ENCODE peak calls at places on chromosomes 3 and 15, in nine cellular contexts. One of them, this sample, is unnamed.
A peak's percentile ranks its signal among the peaks of the same experiment; 100 is the strongest.

GRCh38 chr3:186413615-186414415 is 51.8 kb upstream of the DGKG start:
- DNase-seq in GM12878: peak; percentile 17
- DNase-seq in right atrium auricular region: peak; percentile 60
- DNase-seq in suprapubic skin: no peak
- DNase-seq in effector memory CD4-positive, alpha-beta T cell: no peak
- DNase-seq in mesendoderm: peak; percentile 45
- DNase-seq in transverse colon: peak; percentile 38
- DNase-seq in CD4-positive, alpha-beta T cell: no peak
- DNase-seq in HCT116: no peak
- DNase-seq in this sample: peak; percentile 52

GRCh38 chr3:108406661-108407206 is 103.7 kb downstream of the MYH15 start:
- DNase-seq in GM12878: peak; percentile 68
- DNase-seq in right atrium auricular region: no peak
- DNase-seq in suprapubic skin: no peak
- DNase-seq in effector memory CD4-positive, alpha-beta T cell: no peak
- DNase-seq in mesendoderm: peak; percentile 62
- DNase-seq in transverse colon: peak; percentile 60
- DNase-seq in CD4-positive, alpha-beta T cell: no peak
- DNase-seq in HCT116: peak; percentile 52
- DNase-seq in this sample: no peak

GRCh38 chr3:9749663-9750555 is at the start of gene OGG1:
- DNase-seq in GM12878: peak; percentile 95
- DNase-seq in right atrium auricular region: peak; percentile 98
- DNase-seq in suprapubic skin: peak; percentile 99
- DNase-seq in effector memory CD4-positive, alpha-beta T cell: peak; percentile 95
- DNase-seq in mesendoderm: peak; percentile 99
- DNase-seq in transverse colon: peak; percentile 98
- DNase-seq in CD4-positive, alpha-beta T cell: peak; percentile 93
- DNase-seq in HCT116: peak; percentile 96
- DNase-seq in this sample: peak; percentile 92

GRCh38 chr15:56968821-56969220 is 50.4 kb downstream of the TCF12 start:
- DNase-seq in GM12878: no peak
- DNase-seq in right atrium auricular region: no peak
- DNase-seq in suprapubic skin: no peak
- DNase-seq in effector memory CD4-positive, alpha-beta T cell: no peak
- DNase-seq in mesendoderm: no peak
- DNase-seq in transverse colon: no peak
- DNase-seq in CD4-positive, alpha-beta T cell: no peak
- DNase-seq in HCT116: no peak
- DNase-seq in this sample: no peak

GRCh38 chr3:105414841-105415240 is 48.1 kb downstream of the ALCAM start:
- DNase-seq in GM12878: no peak
- DNase-seq in right atrium auricular region: no peak
- DNase-seq in suprapubic skin: no peak
- DNase-seq in effector memory CD4-positive, alpha-beta T cell: no peak
- DNase-seq in mesendoderm: peak; percentile 71
- DNase-seq in transverse colon: no peak
- DNase-seq in CD4-positive, alpha-beta T cell: no peak
- DNase-seq in HCT116: no peak
- DNase-seq in this sample: no peak

GRCh38 chr3:66492672-66493071 is 8.2 kb downstream of the LRIG1 start:
- DNase-seq in GM12878: no peak
- DNase-seq in right atrium auricular region: no peak
- DNase-seq in suprapubic skin: no peak
- DNase-seq in effector memory CD4-positive, alpha-beta T cell: no peak
- DNase-seq in mesendoderm: no peak
- DNase-seq in transverse colon: peak; percentile 76
- DNase-seq in CD4-positive, alpha-beta T cell: no peak
- DNase-seq in HCT116: no peak
- DNase-seq in this sample: no peak

GRCh38 chr3:144636833-144637232 is 665.2 kb downstream of the DIPK2A start:
- DNase-seq in GM12878: no peak
- DNase-seq in right atrium auricular region: no peak
- DNase-seq in suprapubic skin: no peak
- DNase-seq in effector memory CD4-positive, alpha-beta T cell: no peak
- DNase-seq in mesendoderm: peak; percentile 86
- DNase-seq in transverse colon: no peak
- DNase-seq in CD4-positive, alpha-beta T cell: no peak
- DNase-seq in HCT116: peak; percentile 43
- DNase-seq in this sample: no peak

GRCh38 chr3:7280318-7280717 is 419.4 kb downstream of the GRM7 start:
- DNase-seq in GM12878: no peak
- DNase-seq in right atrium auricular region: no peak
- DNase-seq in suprapubic skin: no peak
- DNase-seq in effector memory CD4-positive, alpha-beta T cell: no peak
- DNase-seq in mesendoderm: no peak
- DNase-seq in transverse colon: no peak
- DNase-seq in CD4-positive, alpha-beta T cell: no peak
- DNase-seq in HCT116: no peak
- DNase-seq in this sample: no peak

GRCh38 chr3:158085358-158085757 is 20.9 kb downstream of the SHOX2 start:
- DNase-seq in GM12878: no peak
- DNase-seq in right atrium auricular region: no peak
- DNase-seq in suprapubic skin: no peak
- DNase-seq in effector memory CD4-positive, alpha-beta T cell: no peak
- DNase-seq in mesendoderm: no peak
- DNase-seq in transverse colon: no peak
- DNase-seq in CD4-positive, alpha-beta T cell: no peak
- DNase-seq in HCT116: no peak
- DNase-seq in this sample: no peak

GRCh38 chr15:61367953-61368352 is 138.9 kb upstream of the RORA start:
- DNase-seq in GM12878: no peak
- DNase-seq in right atrium auricular region: no peak
- DNase-seq in suprapubic skin: no peak
- DNase-seq in effector memory CD4-positive, alpha-beta T cell: no peak
- DNase-seq in mesendoderm: peak; percentile 52
- DNase-seq in transverse colon: no peak
- DNase-seq in CD4-positive, alpha-beta T cell: no peak
- DNase-seq in HCT116: no peak
- DNase-seq in this sample: no peak

GRCh38 chr3:100737334-100737733 is 28.0 kb downstream of the TFG start:
- DNase-seq in GM12878: no peak
- DNase-seq in right atrium auricular region: no peak
- DNase-seq in suprapubic skin: no peak
- DNase-seq in effector memory CD4-positive, alpha-beta T cell: no peak
- DNase-seq in mesendoderm: peak; percentile 96
- DNase-seq in transverse colon: no peak
- DNase-seq in CD4-positive, alpha-beta T cell: no peak
- DNase-seq in HCT116: no peak
- DNase-seq in this sample: no peak

GRCh38 chr3:27591321-27591711 is 107.1 kb upstream of the SLC4A7 start:
- DNase-seq in GM12878: no peak
- DNase-seq in right atrium auricular region: no peak
- DNase-seq in suprapubic skin: no peak
- DNase-seq in effector memory CD4-positive, alpha-beta T cell: no peak
- DNase-seq in mesendoderm: no peak
- DNase-seq in transverse colon: no peak
- DNase-seq in CD4-positive, alpha-beta T cell: no peak
- DNase-seq in HCT116: no peak
- DNase-seq in this sample: no peak

GRCh38 chr3:112405845-112406244 is 72.9 kb downstream of the CD200 start:
- DNase-seq in GM12878: no peak
- DNase-seq in right atrium auricular region: no peak
- DNase-seq in suprapubic skin: no peak
- DNase-seq in effector memory CD4-positive, alpha-beta T cell: no peak
- DNase-seq in mesendoderm: peak; percentile 16
- DNase-seq in transverse colon: no peak
- DNase-seq in CD4-positive, alpha-beta T cell: no peak
- DNase-seq in HCT116: no peak
- DNase-seq in this sample: no peak

GRCh38 chr3:149080699-149081091 is 5.6 kb downstream of the HLTF start:
- DNase-seq in GM12878: no peak
- DNase-seq in right atrium auricular region: no peak
- DNase-seq in suprapubic skin: no peak
- DNase-seq in effector memory CD4-positive, alpha-beta T cell: no peak
- DNase-seq in mesendoderm: no peak
- DNase-seq in transverse colon: no peak
- DNase-seq in CD4-positive, alpha-beta T cell: no peak
- DNase-seq in HCT116: no peak
- DNase-seq in this sample: no peak

GRCh38 chr3:193788189-193788946 is 195.4 kb downstream of the OPA1 start:
- DNase-seq in GM12878: peak; percentile 9
- DNase-seq in right atrium auricular region: peak; percentile 67
- DNase-seq in suprapubic skin: peak; percentile 80
- DNase-seq in effector memory CD4-positive, alpha-beta T cell: no peak
- DNase-seq in mesendoderm: peak; percentile 92
- DNase-seq in transverse colon: peak; percentile 54
- DNase-seq in CD4-positive, alpha-beta T cell: no peak
- DNase-seq in HCT116: peak; percentile 51
- DNase-seq in this sample: no peak

GRCh38 chr15:101528108-101528916 is 38.8 kb upstream of the PCSK6 start:
- DNase-seq in GM12878: no peak
- DNase-seq in right atrium auricular region: no peak
- DNase-seq in suprapubic skin: no peak
- DNase-seq in effector memory CD4-positive, alpha-beta T cell: no peak
- DNase-seq in mesendoderm: no peak
- DNase-seq in transverse colon: peak; percentile 74
- DNase-seq in CD4-positive, alpha-beta T cell: no peak
- DNase-seq in HCT116: no peak
- DNase-seq in this sample: peak; percentile 9

GRCh38 chr15:42010434-42010833 is 10.4 kb downstream of the PLA2G4E start:
- DNase-seq in GM12878: peak; percentile 50
- DNase-seq in right atrium auricular region: no peak
- DNase-seq in suprapubic skin: no peak
- DNase-seq in effector memory CD4-positive, alpha-beta T cell: no peak
- DNase-seq in mesendoderm: no peak
- DNase-seq in transverse colon: no peak
- DNase-seq in CD4-positive, alpha-beta T cell: no peak
- DNase-seq in HCT116: peak; percentile 13
- DNase-seq in this sample: no peak

GRCh38 chr3:163561151-163561550 is 1517.1 kb downstream of the SI start:
- DNase-seq in GM12878: no peak
- DNase-seq in right atrium auricular region: no peak
- DNase-seq in suprapubic skin: no peak
- DNase-seq in effector memory CD4-positive, alpha-beta T cell: no peak
- DNase-seq in mesendoderm: peak; percentile 33
- DNase-seq in transverse colon: no peak
- DNase-seq in CD4-positive, alpha-beta T cell: no peak
- DNase-seq in HCT116: no peak
- DNase-seq in this sample: no peak

GRCh38 chr3:134804508-134805480 is 9.7 kb downstream of the EPHB1 start:
- DNase-seq in GM12878: no peak
- DNase-seq in right atrium auricular region: no peak
- DNase-seq in suprapubic skin: no peak
- DNase-seq in effector memory CD4-positive, alpha-beta T cell: no peak
- DNase-seq in mesendoderm: no peak
- DNase-seq in transverse colon: no peak
- DNase-seq in CD4-positive, alpha-beta T cell: no peak
- DNase-seq in HCT116: no peak
- DNase-seq in this sample: no peak

GRCh38 chr3:170463011-170463410 is 44.3 kb downstream of the CLDN11 start:
- DNase-seq in GM12878: no peak
- DNase-seq in right atrium auricular region: no peak
- DNase-seq in suprapubic skin: no peak
- DNase-seq in effector memory CD4-positive, alpha-beta T cell: no peak
- DNase-seq in mesendoderm: peak; percentile 67
- DNase-seq in transverse colon: no peak
- DNase-seq in CD4-positive, alpha-beta T cell: no peak
- DNase-seq in HCT116: no peak
- DNase-seq in this sample: no peak

GRCh38 chr15:67762610-67763368 is 62.5 kb upstream of the SKOR1 start:
- DNase-seq in GM12878: peak; percentile 85
- DNase-seq in right atrium auricular region: no peak
- DNase-seq in suprapubic skin: no peak
- DNase-seq in effector memory CD4-positive, alpha-beta T cell: no peak
- DNase-seq in mesendoderm: no peak
- DNase-seq in transverse colon: no peak
- DNase-seq in CD4-positive, alpha-beta T cell: peak; percentile 15
- DNase-seq in HCT116: no peak
- DNase-seq in this sample: no peak

GRCh38 chr3:64575211-64575844 is 112.5 kb downstream of the ADAMTS9 start:
- DNase-seq in GM12878: no peak
- DNase-seq in right atrium auricular region: no peak
- DNase-seq in suprapubic skin: no peak
- DNase-seq in effector memory CD4-positive, alpha-beta T cell: no peak
- DNase-seq in mesendoderm: peak; percentile 59
- DNase-seq in transverse colon: no peak
- DNase-seq in CD4-positive, alpha-beta T cell: no peak
- DNase-seq in HCT116: peak; percentile 13
- DNase-seq in this sample: no peak

GRCh38 chr3:195156286-195156890 is 114.6 kb downstream of the XXYLT1 start:
- DNase-seq in GM12878: no peak
- DNase-seq in right atrium auricular region: no peak
- DNase-seq in suprapubic skin: no peak
- DNase-seq in effector memory CD4-positive, alpha-beta T cell: no peak
- DNase-seq in mesendoderm: no peak
- DNase-seq in transverse colon: no peak
- DNase-seq in CD4-positive, alpha-beta T cell: no peak
- DNase-seq in HCT116: no peak
- DNase-seq in this sample: no peak
- H3K27ac ChIP-seq in GM12878: no peak overlapping the region
- H3K27ac ChIP-seq in right atrium auricular region: peak overlapping the region; percentile 25
- H3K27ac ChIP-seq in suprapubic skin: no peak overlapping the region
- H3K27ac ChIP-seq in effector memory CD4-positive, alpha-beta T cell: no peak overlapping the region
- H3K27ac ChIP-seq in mesendoderm: no peak overlapping the region
- H3K27ac ChIP-seq in transverse colon: peak overlapping the region; percentile 84
- H3K27ac ChIP-seq in CD4-positive, alpha-beta T cell: no peak overlapping the region
- H3K27ac ChIP-seq in HCT116: no peak overlapping the region
- H3K27ac ChIP-seq in this sample: peak overlapping the region; percentile 33

GRCh38 chr3:46406786-46407611 is at the start of the genes CCR5AS and CCRL2:
- DNase-seq in GM12878: no peak
- DNase-seq in right atrium auricular region: peak; percentile 80
- DNase-seq in suprapubic skin: no peak
- DNase-seq in effector memory CD4-positive, alpha-beta T cell: peak; percentile 3
- DNase-seq in mesendoderm: peak; percentile 32
- DNase-seq in transverse colon: peak; percentile 89
- DNase-seq in CD4-positive, alpha-beta T cell: peak; percentile 15
- DNase-seq in HCT116: no peak
- DNase-seq in this sample: no peak
- H3K27ac ChIP-seq in GM12878: peak within 1 kb of the TSS; percentile 2
- H3K27ac ChIP-seq in right atrium auricular region: peak within 1 kb of the TSS; percentile 73
- H3K27ac ChIP-seq in suprapubic skin: peak within 1 kb of the TSS; percentile 76
- H3K27ac ChIP-seq in effector memory CD4-positive, alpha-beta T cell: no peak within 1 kb of the TSS
- H3K27ac ChIP-seq in mesendoderm: no peak within 1 kb of the TSS
- H3K27ac ChIP-seq in transverse colon: peak within 1 kb of the TSS; percentile 87
- H3K27ac ChIP-seq in CD4-positive, alpha-beta T cell: peak within 1 kb of the TSS; percentile 22
- H3K27ac ChIP-seq in HCT116: no peak within 1 kb of the TSS
- H3K27ac ChIP-seq in this sample: peak within 1 kb of the TSS; percentile 63

GRCh38 chr3:3127432-3128010 is 781 bp downstream of the TRNT1 start:
- DNase-seq in GM12878: no peak
- DNase-seq in right atrium auricular region: no peak
- DNase-seq in suprapubic skin: no peak
- DNase-seq in effector memory CD4-positive, alpha-beta T cell: no peak
- DNase-seq in mesendoderm: peak; percentile 38
- DNase-seq in transverse colon: no peak
- DNase-seq in CD4-positive, alpha-beta T cell: no peak
- DNase-seq in HCT116: no peak
- DNase-seq in this sample: no peak
- H3K27ac ChIP-seq in GM12878: peak overlapping the region; percentile 87
- H3K27ac ChIP-seq in right atrium auricular region: peak overlapping the region; percentile 94
- H3K27ac ChIP-seq in suprapubic skin: peak overlapping the region; percentile 95
- H3K27ac ChIP-seq in effector memory CD4-positive, alpha-beta T cell: peak overlapping the region; percentile 93
- H3K27ac ChIP-seq in mesendoderm: no peak overlapping the region
- H3K27ac ChIP-seq in transverse colon: peak overlapping the region; percentile 92
- H3K27ac ChIP-seq in CD4-positive, alpha-beta T cell: peak overlapping the region; percentile 92
- H3K27ac ChIP-seq in HCT116: peak overlapping the region; percentile 85
- H3K27ac ChIP-seq in this sample: peak overlapping the region; percentile 65

DNA sequence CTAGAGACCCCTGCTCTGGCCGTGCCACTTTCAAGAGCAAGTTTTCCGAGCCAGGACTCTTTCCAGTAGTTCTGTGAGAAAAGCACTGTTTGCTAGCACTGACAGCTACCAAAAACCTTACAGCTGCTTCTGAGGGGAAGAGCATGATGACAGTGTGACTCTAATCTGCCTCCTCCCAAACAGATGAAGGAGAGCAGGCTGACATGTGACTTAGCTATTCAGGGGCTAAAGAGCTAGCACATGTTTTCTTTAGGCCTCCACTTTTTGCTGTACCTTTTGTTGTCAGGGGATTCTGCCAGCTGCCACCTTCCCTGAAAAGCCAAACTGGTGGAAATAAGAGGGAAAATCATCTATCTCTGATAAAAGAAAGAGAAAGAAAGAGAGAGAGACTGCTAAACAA is 17.3 kb downstream of the POPDC2 start:
- DNase-seq in GM12878: no peak
- DNase-seq in right atrium auricular region: no peak
- DNase-seq in suprapubic skin: no peak
- DNase-seq in effector memory CD4-positive, alpha-beta T cell: no peak
- DNase-seq in mesendoderm: no peak
- DNase-seq in transverse colon: no peak
- DNase-seq in CD4-positive, alpha-beta T cell: no peak
- DNase-seq in HCT116: no peak
- DNase-seq in this sample: no peak
- H3K27ac ChIP-seq in GM12878: no peak overlapping the region
- H3K27ac ChIP-seq in right atrium auricular region: peak overlapping the region; percentile 81
- H3K27ac ChIP-seq in suprapubic skin: no peak overlapping the region
- H3K27ac ChIP-seq in effector memory CD4-positive, alpha-beta T cell: no peak overlapping the region
- H3K27ac ChIP-seq in mesendoderm: no peak overlapping the region
- H3K27ac ChIP-seq in transverse colon: no peak overlapping the region
- H3K27ac ChIP-seq in CD4-positive, alpha-beta T cell: no peak overlapping the region
- H3K27ac ChIP-seq in HCT116: no peak overlapping the region
- H3K27ac ChIP-seq in this sample: no peak overlapping the region

This sample was measured in substantia nigra.